ENCODE peak calls at places on chromosomes 1 and 21, in ten cellular contexts. One of them, this sample, is unnamed.

GRCh38 chr1:218496561-218496960 is 151.4 kb downstream of the TGFB2 start:
- DNase-seq in effector CD8-positive, alpha-beta T cell: no peak
- DNase-seq in heart right ventricle: no peak
- DNase-seq in stimulated activated CD4-positive, alpha-beta T cell treated with anti-CD3 and anti-CD28 coated beads, Interleukin-12 subunit alpha, Interleukin-12 subunit beta, amount 100 ng/mL, for 4 hours: no peak
- DNase-seq in effector CD4-positive, alpha-beta T cell: no peak
- DNase-seq in stimulated activated CD8-positive, alpha-beta memory T cell treated with anti-CD3 and anti-CD28 coated beads, Interleukin-4, amount 100 ng/mL, for 1 hour: no peak
- DNase-seq in CD8-positive, alpha-beta memory T cell: no peak
- DNase-seq in HEK293T: no peak
- DNase-seq in left ventricle myocardium inferior: no peak
- DNase-seq in ELF-1: peak
- DNase-seq in this sample: no peak

GRCh38 chr1:162019006-162019405 is 4.7 kb downstream of the OLFML2B start:
- DNase-seq in stimulated activated CD8-positive, alpha-beta memory T cell treated with anti-CD3 and anti-CD28 coated beads, Interleukin-4, amount 100 ng/mL, for 1 hour: no peak
- DNase-seq in HEK293T: no peak
- DNase-seq in heart right ventricle: no peak
- DNase-seq in stimulated activated CD4-positive, alpha-beta T cell treated with anti-CD3 and anti-CD28 coated beads, Interleukin-12 subunit alpha, Interleukin-12 subunit beta, amount 100 ng/mL, for 4 hours: no peak
- DNase-seq in ELF-1: no peak
- DNase-seq in effector CD8-positive, alpha-beta T cell: no peak
- DNase-seq in left ventricle myocardium inferior: no peak
- DNase-seq in effector CD4-positive, alpha-beta T cell: no peak
- DNase-seq in CD8-positive, alpha-beta memory T cell: no peak
- DNase-seq in this sample: no peak

GRCh38 chr1:100152271-100152670 is 19.3 kb downstream of the TRMT13 start:
- DNase-seq in effector CD8-positive, alpha-beta T cell: no peak
- DNase-seq in heart right ventricle: no peak
- DNase-seq in effector CD4-positive, alpha-beta T cell: no peak
- DNase-seq in HEK293T: no peak
- DNase-seq in left ventricle myocardium inferior: no peak
- DNase-seq in ELF-1: no peak
- DNase-seq in stimulated activated CD4-positive, alpha-beta T cell treated with anti-CD3 and anti-CD28 coated beads, Interleukin-12 subunit alpha, Interleukin-12 subunit beta, amount 100 ng/mL, for 4 hours: no peak
- DNase-seq in stimulated activated CD8-positive, alpha-beta memory T cell treated with anti-CD3 and anti-CD28 coated beads, Interleukin-4, amount 100 ng/mL, for 1 hour: no peak
- DNase-seq in CD8-positive, alpha-beta memory T cell: no peak
- DNase-seq in this sample: no peak

GRCh38 chr1:212062832-212063438 is 27.4 kb downstream of the DTL start:
- DNase-seq in stimulated activated CD8-positive, alpha-beta memory T cell treated with anti-CD3 and anti-CD28 coated beads, Interleukin-4, amount 100 ng/mL, for 1 hour: no peak
- DNase-seq in left ventricle myocardium inferior: no peak
- DNase-seq in effector CD4-positive, alpha-beta T cell: no peak
- DNase-seq in heart right ventricle: no peak
- DNase-seq in effector CD8-positive, alpha-beta T cell: no peak
- DNase-seq in stimulated activated CD4-positive, alpha-beta T cell treated with anti-CD3 and anti-CD28 coated beads, Interleukin-12 subunit alpha, Interleukin-12 subunit beta, amount 100 ng/mL, for 4 hours: no peak
- DNase-seq in ELF-1: no peak
- DNase-seq in CD8-positive, alpha-beta memory T cell: no peak
- DNase-seq in HEK293T: peak
- DNase-seq in this sample: no peak

GRCh38 chr1:89887270-89887669 is 66.4 kb downstream of the LRRC8D start:
- DNase-seq in stimulated activated CD8-positive, alpha-beta memory T cell treated with anti-CD3 and anti-CD28 coated beads, Interleukin-4, amount 100 ng/mL, for 1 hour: no peak
- DNase-seq in effector CD4-positive, alpha-beta T cell: no peak
- DNase-seq in effector CD8-positive, alpha-beta T cell: no peak
- DNase-seq in CD8-positive, alpha-beta memory T cell: no peak
- DNase-seq in stimulated activated CD4-positive, alpha-beta T cell treated with anti-CD3 and anti-CD28 coated beads, Interleukin-12 subunit alpha, Interleukin-12 subunit beta, amount 100 ng/mL, for 4 hours: no peak
- DNase-seq in left ventricle myocardium inferior: no peak
- DNase-seq in ELF-1: no peak
- DNase-seq in HEK293T: no peak
- DNase-seq in heart right ventricle: no peak
- DNase-seq in this sample: no peak

GRCh38 chr1:69433073-69433472 is 134.6 kb upstream of the LRRC7 start:
- DNase-seq in HEK293T: no peak
- DNase-seq in effector CD8-positive, alpha-beta T cell: no peak
- DNase-seq in stimulated activated CD4-positive, alpha-beta T cell treated with anti-CD3 and anti-CD28 coated beads, Interleukin-12 subunit alpha, Interleukin-12 subunit beta, amount 100 ng/mL, for 4 hours: no peak
- DNase-seq in left ventricle myocardium inferior: no peak
- DNase-seq in ELF-1: no peak
- DNase-seq in effector CD4-positive, alpha-beta T cell: no peak
- DNase-seq in heart right ventricle: no peak
- DNase-seq in stimulated activated CD8-positive, alpha-beta memory T cell treated with anti-CD3 and anti-CD28 coated beads, Interleukin-4, amount 100 ng/mL, for 1 hour: no peak
- DNase-seq in CD8-positive, alpha-beta memory T cell: no peak
- DNase-seq in this sample: no peak

GRCh38 chr1:87869563-87869962 is 540.9 kb downstream of the LMO4 start:
- DNase-seq in effector CD4-positive, alpha-beta T cell: no peak
- DNase-seq in ELF-1: no peak
- DNase-seq in heart right ventricle: no peak
- DNase-seq in HEK293T: no peak
- DNase-seq in stimulated activated CD8-positive, alpha-beta memory T cell treated with anti-CD3 and anti-CD28 coated beads, Interleukin-4, amount 100 ng/mL, for 1 hour: no peak
- DNase-seq in left ventricle myocardium inferior: no peak
- DNase-seq in stimulated activated CD4-positive, alpha-beta T cell treated with anti-CD3 and anti-CD28 coated beads, Interleukin-12 subunit alpha, Interleukin-12 subunit beta, amount 100 ng/mL, for 4 hours: no peak
- DNase-seq in CD8-positive, alpha-beta memory T cell: no peak
- DNase-seq in effector CD8-positive, alpha-beta T cell: no peak
- DNase-seq in this sample: no peak

GRCh38 chr21:44285547-44285992 is at the start of gene AIRE:
- DNase-seq in stimulated activated CD8-positive, alpha-beta memory T cell treated with anti-CD3 and anti-CD28 coated beads, Interleukin-4, amount 100 ng/mL, for 1 hour: no peak
- DNase-seq in ELF-1: no peak
- DNase-seq in stimulated activated CD4-positive, alpha-beta T cell treated with anti-CD3 and anti-CD28 coated beads, Interleukin-12 subunit alpha, Interleukin-12 subunit beta, amount 100 ng/mL, for 4 hours: no peak
- DNase-seq in effector CD4-positive, alpha-beta T cell: no peak
- DNase-seq in heart right ventricle: no peak
- DNase-seq in HEK293T: no peak
- DNase-seq in CD8-positive, alpha-beta memory T cell: no peak
- DNase-seq in effector CD8-positive, alpha-beta T cell: no peak
- DNase-seq in left ventricle myocardium inferior: no peak
- DNase-seq in this sample: no peak

GRCh38 chr1:167165948-167166702 is 54.6 kb upstream of the POU2F1 start:
- DNase-seq in HEK293T: peak
- DNase-seq in CD8-positive, alpha-beta memory T cell: no peak
- DNase-seq in effector CD8-positive, alpha-beta T cell: no peak
- DNase-seq in effector CD4-positive, alpha-beta T cell: no peak
- DNase-seq in stimulated activated CD4-positive, alpha-beta T cell treated with anti-CD3 and anti-CD28 coated beads, Interleukin-12 subunit alpha, Interleukin-12 subunit beta, amount 100 ng/mL, for 4 hours: no peak
- DNase-seq in heart right ventricle: no peak
- DNase-seq in ELF-1: peak
- DNase-seq in left ventricle myocardium inferior: no peak
- DNase-seq in stimulated activated CD8-positive, alpha-beta memory T cell treated with anti-CD3 and anti-CD28 coated beads, Interleukin-4, amount 100 ng/mL, for 1 hour: no peak
- DNase-seq in this sample: no peak

GRCh38 chr1:159163609-159164008 is 7.8 kb upstream of the CADM3 start:
- DNase-seq in left ventricle myocardium inferior: no peak
- DNase-seq in stimulated activated CD8-positive, alpha-beta memory T cell treated with anti-CD3 and anti-CD28 coated beads, Interleukin-4, amount 100 ng/mL, for 1 hour: no peak
- DNase-seq in effector CD4-positive, alpha-beta T cell: no peak
- DNase-seq in CD8-positive, alpha-beta memory T cell: no peak
- DNase-seq in stimulated activated CD4-positive, alpha-beta T cell treated with anti-CD3 and anti-CD28 coated beads, Interleukin-12 subunit alpha, Interleukin-12 subunit beta, amount 100 ng/mL, for 4 hours: no peak
- DNase-seq in ELF-1: no peak
- DNase-seq in effector CD8-positive, alpha-beta T cell: no peak
- DNase-seq in HEK293T: no peak
- DNase-seq in heart right ventricle: no peak
- DNase-seq in this sample: no peak

GRCh38 chr1:7491818-7492173 is 279.3 kb upstream of the VAMP3 start:
- DNase-seq in effector CD4-positive, alpha-beta T cell: no peak
- DNase-seq in effector CD8-positive, alpha-beta T cell: no peak
- DNase-seq in HEK293T: no peak
- DNase-seq in heart right ventricle: no peak
- DNase-seq in stimulated activated CD8-positive, alpha-beta memory T cell treated with anti-CD3 and anti-CD28 coated beads, Interleukin-4, amount 100 ng/mL, for 1 hour: no peak
- DNase-seq in CD8-positive, alpha-beta memory T cell: no peak
- DNase-seq in stimulated activated CD4-positive, alpha-beta T cell treated with anti-CD3 and anti-CD28 coated beads, Interleukin-12 subunit alpha, Interleukin-12 subunit beta, amount 100 ng/mL, for 4 hours: no peak
- DNase-seq in ELF-1: no peak
- DNase-seq in left ventricle myocardium inferior: no peak
- DNase-seq in this sample: no peak

GRCh38 chr1:59972216-59972924 is 45.8 kb upstream of the CYP2J2 start:
- DNase-seq in effector CD8-positive, alpha-beta T cell: no peak
- DNase-seq in effector CD4-positive, alpha-beta T cell: no peak
- DNase-seq in CD8-positive, alpha-beta memory T cell: no peak
- DNase-seq in stimulated activated CD8-positive, alpha-beta memory T cell treated with anti-CD3 and anti-CD28 coated beads, Interleukin-4, amount 100 ng/mL, for 1 hour: no peak
- DNase-seq in HEK293T: no peak
- DNase-seq in left ventricle myocardium inferior: no peak
- DNase-seq in ELF-1: no peak
- DNase-seq in heart right ventricle: no peak
- DNase-seq in stimulated activated CD4-positive, alpha-beta T cell treated with anti-CD3 and anti-CD28 coated beads, Interleukin-12 subunit alpha, Interleukin-12 subunit beta, amount 100 ng/mL, for 4 hours: no peak
- DNase-seq in this sample: no peak

GRCh38 chr1:200217703-200218102 is 190.2 kb downstream of the NR5A2 start:
- DNase-seq in stimulated activated CD8-positive, alpha-beta memory T cell treated with anti-CD3 and anti-CD28 coated beads, Interleukin-4, amount 100 ng/mL, for 1 hour: no peak
- DNase-seq in stimulated activated CD4-positive, alpha-beta T cell treated with anti-CD3 and anti-CD28 coated beads, Interleukin-12 subunit alpha, Interleukin-12 subunit beta, amount 100 ng/mL, for 4 hours: no peak
- DNase-seq in ELF-1: no peak
- DNase-seq in CD8-positive, alpha-beta memory T cell: no peak
- DNase-seq in heart right ventricle: no peak
- DNase-seq in HEK293T: no peak
- DNase-seq in left ventricle myocardium inferior: no peak
- DNase-seq in effector CD8-positive, alpha-beta T cell: no peak
- DNase-seq in effector CD4-positive, alpha-beta T cell: no peak
- DNase-seq in this sample: no peak

GRCh38 chr1:3654549-3655281 is 2.4 kb downstream of the TP73 start:
- DNase-seq in effector CD4-positive, alpha-beta T cell: no peak
- DNase-seq in HEK293T: no peak
- DNase-seq in heart right ventricle: no peak
- DNase-seq in ELF-1: no peak
- DNase-seq in effector CD8-positive, alpha-beta T cell: no peak
- DNase-seq in stimulated activated CD8-positive, alpha-beta memory T cell treated with anti-CD3 and anti-CD28 coated beads, Interleukin-4, amount 100 ng/mL, for 1 hour: no peak
- DNase-seq in left ventricle myocardium inferior: peak
- DNase-seq in stimulated activated CD4-positive, alpha-beta T cell treated with anti-CD3 and anti-CD28 coated beads, Interleukin-12 subunit alpha, Interleukin-12 subunit beta, amount 100 ng/mL, for 4 hours: no peak
- DNase-seq in CD8-positive, alpha-beta memory T cell: no peak
- DNase-seq in this sample: no peak

GRCh38 chr1:31944205-31945089 is 6.3 kb upstream of the PTP4A2 start:
- DNase-seq in heart right ventricle: peak
- DNase-seq in stimulated activated CD8-positive, alpha-beta memory T cell treated with anti-CD3 and anti-CD28 coated beads, Interleukin-4, amount 100 ng/mL, for 1 hour: peak
- DNase-seq in ELF-1: peak
- DNase-seq in left ventricle myocardium inferior: peak
- DNase-seq in HEK293T: peak
- DNase-seq in CD8-positive, alpha-beta memory T cell: peak
- DNase-seq in stimulated activated CD4-positive, alpha-beta T cell treated with anti-CD3 and anti-CD28 coated beads, Interleukin-12 subunit alpha, Interleukin-12 subunit beta, amount 100 ng/mL, for 4 hours: peak
- DNase-seq in effector CD8-positive, alpha-beta T cell: peak
- DNase-seq in effector CD4-positive, alpha-beta T cell: peak
- DNase-seq in this sample: peak

GRCh38 chr1:187641907-187642306 is 813.2 kb downstream of the PLA2G4A start:
- DNase-seq in effector CD4-positive, alpha-beta T cell: no peak
- DNase-seq in effector CD8-positive, alpha-beta T cell: no peak
- DNase-seq in left ventricle myocardium inferior: no peak
- DNase-seq in CD8-positive, alpha-beta memory T cell: no peak
- DNase-seq in heart right ventricle: no peak
- DNase-seq in stimulated activated CD4-positive, alpha-beta T cell treated with anti-CD3 and anti-CD28 coated beads, Interleukin-12 subunit alpha, Interleukin-12 subunit beta, amount 100 ng/mL, for 4 hours: no peak
- DNase-seq in ELF-1: no peak
- DNase-seq in stimulated activated CD8-positive, alpha-beta memory T cell treated with anti-CD3 and anti-CD28 coated beads, Interleukin-4, amount 100 ng/mL, for 1 hour: no peak
- DNase-seq in HEK293T: no peak
- DNase-seq in this sample: no peak

GRCh38 chr1:84225636-84226035 is 75.9 kb upstream of the SAMD13 start:
- DNase-seq in stimulated activated CD4-positive, alpha-beta T cell treated with anti-CD3 and anti-CD28 coated beads, Interleukin-12 subunit alpha, Interleukin-12 subunit beta, amount 100 ng/mL, for 4 hours: no peak
- DNase-seq in effector CD4-positive, alpha-beta T cell: no peak
- DNase-seq in CD8-positive, alpha-beta memory T cell: no peak
- DNase-seq in HEK293T: no peak
- DNase-seq in left ventricle myocardium inferior: no peak
- DNase-seq in stimulated activated CD8-positive, alpha-beta memory T cell treated with anti-CD3 and anti-CD28 coated beads, Interleukin-4, amount 100 ng/mL, for 1 hour: no peak
- DNase-seq in effector CD8-positive, alpha-beta T cell: no peak
- DNase-seq in heart right ventricle: no peak
- DNase-seq in ELF-1: no peak
- DNase-seq in this sample: no peak

GRCh38 chr1:227746676-227747075 is 11.4 kb downstream of the SNAP47 start:
- DNase-seq in effector CD8-positive, alpha-beta T cell: no peak
- DNase-seq in stimulated activated CD8-positive, alpha-beta memory T cell treated with anti-CD3 and anti-CD28 coated beads, Interleukin-4, amount 100 ng/mL, for 1 hour: no peak
- DNase-seq in effector CD4-positive, alpha-beta T cell: no peak
- DNase-seq in stimulated activated CD4-positive, alpha-beta T cell treated with anti-CD3 and anti-CD28 coated beads, Interleukin-12 subunit alpha, Interleukin-12 subunit beta, amount 100 ng/mL, for 4 hours: no peak
- DNase-seq in ELF-1: no peak
- DNase-seq in HEK293T: no peak
- DNase-seq in CD8-positive, alpha-beta memory T cell: no peak
- DNase-seq in heart right ventricle: no peak
- DNase-seq in left ventricle myocardium inferior: no peak
- DNase-seq in this sample: no peak

GRCh38 chr1:10507111-10507879 is 32.5 kb downstream of the PEX14 start:
- DNase-seq in stimulated activated CD4-positive, alpha-beta T cell treated with anti-CD3 and anti-CD28 coated beads, Interleukin-12 subunit alpha, Interleukin-12 subunit beta, amount 100 ng/mL, for 4 hours: peak
- DNase-seq in ELF-1: peak
- DNase-seq in effector CD4-positive, alpha-beta T cell: peak
- DNase-seq in left ventricle myocardium inferior: peak
- DNase-seq in heart right ventricle: peak
- DNase-seq in stimulated activated CD8-positive, alpha-beta memory T cell treated with anti-CD3 and anti-CD28 coated beads, Interleukin-4, amount 100 ng/mL, for 1 hour: no peak
- DNase-seq in effector CD8-positive, alpha-beta T cell: peak
- DNase-seq in CD8-positive, alpha-beta memory T cell: peak
- DNase-seq in HEK293T: peak
- DNase-seq in this sample: peak

GRCh38 chr1:109786531-109787021 is 22.9 kb upstream of the EPS8L3 start:
- DNase-seq in effector CD4-positive, alpha-beta T cell: no peak
- DNase-seq in ELF-1: no peak
- DNase-seq in left ventricle myocardium inferior: peak
- DNase-seq in effector CD8-positive, alpha-beta T cell: no peak
- DNase-seq in stimulated activated CD4-positive, alpha-beta T cell treated with anti-CD3 and anti-CD28 coated beads, Interleukin-12 subunit alpha, Interleukin-12 subunit beta, amount 100 ng/mL, for 4 hours: no peak
- DNase-seq in heart right ventricle: no peak
- DNase-seq in CD8-positive, alpha-beta memory T cell: peak
- DNase-seq in stimulated activated CD8-positive, alpha-beta memory T cell treated with anti-CD3 and anti-CD28 coated beads, Interleukin-4, amount 100 ng/mL, for 1 hour: no peak
- DNase-seq in HEK293T: no peak
- DNase-seq in this sample: peak

GRCh38 chr1:2044510-2045319 is 5.5 kb upstream of the PRKCZ start:
- DNase-seq in heart right ventricle: peak
- DNase-seq in effector CD4-positive, alpha-beta T cell: peak
- DNase-seq in ELF-1: peak
- DNase-seq in left ventricle myocardium inferior: peak
- DNase-seq in stimulated activated CD8-positive, alpha-beta memory T cell treated with anti-CD3 and anti-CD28 coated beads, Interleukin-4, amount 100 ng/mL, for 1 hour: peak
- DNase-seq in effector CD8-positive, alpha-beta T cell: peak
- DNase-seq in stimulated activated CD4-positive, alpha-beta T cell treated with anti-CD3 and anti-CD28 coated beads, Interleukin-12 subunit alpha, Interleukin-12 subunit beta, amount 100 ng/mL, for 4 hours: peak
- DNase-seq in HEK293T: peak
- DNase-seq in CD8-positive, alpha-beta memory T cell: peak
- DNase-seq in this sample: peak

GRCh38 chr1:16996845-16997244 is 14.9 kb downstream of the ATP13A2 start:
- DNase-seq in heart right ventricle: no peak
- DNase-seq in ELF-1: no peak
- DNase-seq in CD8-positive, alpha-beta memory T cell: no peak
- DNase-seq in left ventricle myocardium inferior: no peak
- DNase-seq in stimulated activated CD4-positive, alpha-beta T cell treated with anti-CD3 and anti-CD28 coated beads, Interleukin-12 subunit alpha, Interleukin-12 subunit beta, amount 100 ng/mL, for 4 hours: no peak
- DNase-seq in HEK293T: no peak
- DNase-seq in effector CD4-positive, alpha-beta T cell: no peak
- DNase-seq in effector CD8-positive, alpha-beta T cell: no peak
- DNase-seq in stimulated activated CD8-positive, alpha-beta memory T cell treated with anti-CD3 and anti-CD28 coated beads, Interleukin-4, amount 100 ng/mL, for 1 hour: no peak
- DNase-seq in this sample: no peak

GRCh38 chr1:48229309-48229708 is 6.8 kb downstream of the SLC5A9 start:
- DNase-seq in stimulated activated CD4-positive, alpha-beta T cell treated with anti-CD3 and anti-CD28 coated beads, Interleukin-12 subunit alpha, Interleukin-12 subunit beta, amount 100 ng/mL, for 4 hours: no peak
- DNase-seq in HEK293T: no peak
- DNase-seq in effector CD4-positive, alpha-beta T cell: no peak
- DNase-seq in ELF-1: no peak
- DNase-seq in CD8-positive, alpha-beta memory T cell: no peak
- DNase-seq in heart right ventricle: no peak
- DNase-seq in stimulated activated CD8-positive, alpha-beta memory T cell treated with anti-CD3 and anti-CD28 coated beads, Interleukin-4, amount 100 ng/mL, for 1 hour: no peak
- DNase-seq in effector CD8-positive, alpha-beta T cell: no peak
- DNase-seq in left ventricle myocardium inferior: no peak
- DNase-seq in this sample: no peak

GRCh38 chr1:226904772-226905171 is 34.4 kb downstream of the PSEN2 start:
- DNase-seq in left ventricle myocardium inferior: no peak
- DNase-seq in stimulated activated CD8-positive, alpha-beta memory T cell treated with anti-CD3 and anti-CD28 coated beads, Interleukin-4, amount 100 ng/mL, for 1 hour: no peak
- DNase-seq in effector CD4-positive, alpha-beta T cell: no peak
- DNase-seq in effector CD8-positive, alpha-beta T cell: no peak
- DNase-seq in stimulated activated CD4-positive, alpha-beta T cell treated with anti-CD3 and anti-CD28 coated beads, Interleukin-12 subunit alpha, Interleukin-12 subunit beta, amount 100 ng/mL, for 4 hours: no peak
- DNase-seq in CD8-positive, alpha-beta memory T cell: no peak
- DNase-seq in heart right ventricle: no peak
- DNase-seq in HEK293T: no peak
- DNase-seq in ELF-1: no peak
- DNase-seq in this sample: no peak

GRCh38 chr1:30450148-30450817 is 273.1 kb downstream of the MATN1 start:
- DNase-seq in heart right ventricle: no peak
- DNase-seq in stimulated activated CD8-positive, alpha-beta memory T cell treated with anti-CD3 and anti-CD28 coated beads, Interleukin-4, amount 100 ng/mL, for 1 hour: no peak
- DNase-seq in effector CD4-positive, alpha-beta T cell: no peak
- DNase-seq in ELF-1: no peak
- DNase-seq in effector CD8-positive, alpha-beta T cell: no peak
- DNase-seq in left ventricle myocardium inferior: no peak
- DNase-seq in stimulated activated CD4-positive, alpha-beta T cell treated with anti-CD3 and anti-CD28 coated beads, Interleukin-12 subunit alpha, Interleukin-12 subunit beta, amount 100 ng/mL, for 4 hours: no peak
- DNase-seq in HEK293T: no peak
- DNase-seq in CD8-positive, alpha-beta memory T cell: no peak
- DNase-seq in this sample: no peak

GRCh38 chr1:10074059-10074854 is 41.5 kb downstream of the UBE4B start:
- DNase-seq in CD8-positive, alpha-beta memory T cell: peak
- DNase-seq in effector CD4-positive, alpha-beta T cell: no peak
- DNase-seq in stimulated activated CD4-positive, alpha-beta T cell treated with anti-CD3 and anti-CD28 coated beads, Interleukin-12 subunit alpha, Interleukin-12 subunit beta, amount 100 ng/mL, for 4 hours: peak
- DNase-seq in ELF-1: no peak
- DNase-seq in effector CD8-positive, alpha-beta T cell: no peak
- DNase-seq in HEK293T: no peak
- DNase-seq in heart right ventricle: no peak
- DNase-seq in left ventricle myocardium inferior: no peak
- DNase-seq in stimulated activated CD8-positive, alpha-beta memory T cell treated with anti-CD3 and anti-CD28 coated beads, Interleukin-4, amount 100 ng/mL, for 1 hour: peak
- DNase-seq in this sample: peak

GRCh38 chr1:115539736-115540135 is 102.0 kb upstream of the VANGL1 start:
- DNase-seq in left ventricle myocardium inferior: no peak
- DNase-seq in effector CD4-positive, alpha-beta T cell: no peak
- DNase-seq in effector CD8-positive, alpha-beta T cell: no peak
- DNase-seq in stimulated activated CD4-positive, alpha-beta T cell treated with anti-CD3 and anti-CD28 coated beads, Interleukin-12 subunit alpha, Interleukin-12 subunit beta, amount 100 ng/mL, for 4 hours: no peak
- DNase-seq in CD8-positive, alpha-beta memory T cell: no peak
- DNase-seq in heart right ventricle: no peak
- DNase-seq in HEK293T: no peak
- DNase-seq in ELF-1: no peak
- DNase-seq in stimulated activated CD8-positive, alpha-beta memory T cell treated with anti-CD3 and anti-CD28 coated beads, Interleukin-4, amount 100 ng/mL, for 1 hour: no peak
- DNase-seq in this sample: no peak